ENCODE peak calls at places on chromosomes 6 and 20, in four cellular contexts. N is HFF-Myc, G is esophagus squamous epithelium, Z is heart right ventricle. H is an unnamed sample.

GRCh38 chr20:36311854-36312723 is 6.0 kb downstream of the DLGAP4 start:
- DNase-seq in N (no peak), G (no peak), Z (no peak), H (no peak)

GRCh38 chr6:14270925-14271791 is 153.6 kb downstream of the CD83 start:
- DNase-seq in G (no peak), Z (no peak), N (no peak), H (peak; percentile 84)

GRCh38 chr6:22952076-22952475 is 382.7 kb downstream of the HDGFL1 start:
- DNase-seq in Z (no peak), G (no peak), N (peak; percentile 21), H (no peak)

GRCh38 chr20:50366270-50367103 is 143.7 kb upstream of the PTPN1 start:
- DNase-seq in G (no peak), N (no peak), Z (peak; percentile 37), H (peak; percentile 70)

GRCh38 chr6:162541019-162541601 is 186.5 kb downstream of the PRKN start:
- DNase-seq in N (no peak), G (no peak), Z (no peak), H (no peak)

GRCh38 chr20:34708621-34709043 is 4.5 kb downstream of the TP53INP2 start:
- DNase-seq in N (no peak), G (no peak), Z (peak; percentile 61), H (peak; percentile 45)

GRCh38 chr6:126721581-126722145 is 381.7 kb downstream of the CENPW start:
- DNase-seq in G (no peak), N (peak; percentile 31), Z (no peak), H (peak; percentile 96)

GRCh38 chr20:46568570-46569129 is 18.2 kb upstream of the OCSTAMP start:
- DNase-seq in G (no peak), N (peak; percentile 24), Z (peak; percentile 92), H (peak; percentile 68)

GRCh38 chr6:118783931-118784528 is 109.9 kb upstream of the ASF1A start:
- DNase-seq in G (no peak), N (no peak), Z (no peak), H (no peak)

GRCh38 chr6:17093692-17094091 is 8.2 kb upstream of the STMND1 start:
- DNase-seq in G (no peak), N (no peak), Z (no peak), H (peak; percentile 5)

GRCh38 chr20:622161-622560 is 12.1 kb upstream of the TCF15 start:
- DNase-seq in N (no peak), Z (no peak), G (no peak), H (no peak)

GRCh38 chr6:73747293-73747692 is 51.3 kb downstream of the CD109 start:
- DNase-seq in N (no peak), Z (no peak), G (no peak), H (no peak)

GRCh38 chr6:122422614-122423267 is 23.3 kb downstream of the HSF2 start:
- DNase-seq in G (no peak), Z (no peak), N (no peak), H (no peak)

GRCh38 chr6:44050872-44051421 is 76.3 kb downstream of the MRPL14 start:
- DNase-seq in N (no peak), Z (no peak), G (no peak), H (no peak)

GRCh38 chr6:128463942-128464341 is 56.5 kb downstream of the PTPRK start:
- DNase-seq in Z (no peak), N (no peak), G (no peak), H (no peak)

GRCh38 chr20:41046716-41047115 is 18.1 kb downstream of the TOP1 start:
- DNase-seq in G (no peak), Z (no peak), N (no peak), H (peak; percentile 72)

GRCh38 chr20:34993941-34994508 is 38.4 kb downstream of the MYH7B start:
- DNase-seq in G (no peak), N (no peak), Z (no peak), H (no peak)

GRCh38 chr6:119310486-119311036 is 39.0 kb downstream of the MAN1A1 start:
- DNase-seq in G (no peak), Z (no peak), N (no peak), H (peak; percentile 41)

GRCh38 chr6:34792605-34793500 is 970 bp downstream of the BLTP3A start:
- DNase-seq in Z (no peak), G (no peak), N (no peak), H (peak; percentile 74)

GRCh38 chr6:152723398-152723797 is 25.7 kb downstream of the MYCT1 start:
- DNase-seq in Z (no peak), G (no peak), N (no peak), H (peak; percentile 78)

GRCh38 chr20:59680852-59681251 is 76.5 kb downstream of the PHACTR3 start:
- DNase-seq in N (no peak), G (no peak), Z (no peak), H (no peak)

GRCh38 chr20:63218701-63219446 is 2.9 kb upstream of the YTHDF1 start:
- DNase-seq in N (no peak), Z (no peak), G (no peak), H (no peak)

GRCh38 chr20:44714701-44715494 is at the start of gene CCN5:
- DNase-seq in Z (peak; percentile 93), G (peak; percentile 10), N (no peak), H (peak; percentile 85)

GRCh38 chr20:11792229-11792953 is 125.3 kb upstream of the BTBD3 start:
- DNase-seq in N (no peak), G (no peak), Z (no peak), H (no peak)

GRCh38 chr20:61598586-61598985 is 346.5 kb downstream of the CDH4 start:
- DNase-seq in Z (no peak), G (no peak), N (no peak), H (no peak)

GRCh38 chr6:23280445-23280844 is 711.1 kb downstream of the HDGFL1 start:
- DNase-seq in Z (no peak), G (no peak), N (no peak), H (peak; percentile 21)

GRCh38 chr6:23077797-23078196 is 508.4 kb downstream of the HDGFL1 start:
- DNase-seq in N (no peak), Z (no peak), G (no peak), H (no peak)

GRCh38 chr6:9139762-9140161 is 704.4 kb upstream of the SLC35B3 start:
- DNase-seq in N (peak; percentile 37), G (no peak), Z (no peak), H (peak; percentile 56)

GRCh38 chr6:35058041-35058675 is 83.0 kb downstream of the TCP11 start:
- DNase-seq in N (no peak), G (no peak), Z (no peak), H (no peak)

GRCh38 chr20:56004611-56005388 is 519 bp downstream of the CBLN4 start:
- DNase-seq in G (no peak), Z (no peak), N (no peak), H (no peak)

GRCh38 chr20:56005389-56005715 is at the start of gene CBLN4:
- DNase-seq in Z (no peak), G (no peak), N (no peak), H (no peak)

GRCh38 chr20:56003111-56003800 is 2.1 kb downstream of the CBLN4 start:
- DNase-seq in Z (no peak), G (no peak), N (no peak), H (no peak)

GRCh38 chr20:56001890-56002289 is 3.4 kb downstream of the CBLN4 start:
- DNase-seq in Z (no peak), N (no peak), G (no peak), H (no peak)

DNA sequence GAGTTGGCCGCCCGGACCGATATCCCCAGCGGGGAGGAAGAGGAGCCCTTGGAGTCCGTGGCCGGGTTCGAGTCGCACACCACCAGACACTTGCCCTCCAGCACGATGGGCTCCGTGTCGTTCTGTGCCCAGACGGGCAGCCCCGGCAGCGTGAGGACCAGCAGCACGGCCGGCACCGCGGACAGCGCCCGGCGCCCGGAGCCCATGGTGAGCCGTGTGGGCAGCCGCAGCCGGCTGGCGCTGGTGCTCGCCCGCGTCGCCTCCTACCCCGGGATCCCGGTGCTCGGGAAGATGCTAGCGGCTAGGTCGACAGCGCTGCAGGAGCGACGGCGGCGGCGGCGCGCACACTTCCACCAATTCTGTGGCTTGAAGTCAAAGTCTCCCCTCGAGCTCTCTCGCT is 1.4 kb downstream of the CBLN4 start:
- DNase-seq in N (no peak), Z (no peak), G (no peak), H (no peak)
- H3K4me3 ChIP-seq in N (no peak overlapping the region), Z (no peak overlapping the region), G (peak overlapping the region; percentile 9), H (no peak overlapping the region)

DNA sequence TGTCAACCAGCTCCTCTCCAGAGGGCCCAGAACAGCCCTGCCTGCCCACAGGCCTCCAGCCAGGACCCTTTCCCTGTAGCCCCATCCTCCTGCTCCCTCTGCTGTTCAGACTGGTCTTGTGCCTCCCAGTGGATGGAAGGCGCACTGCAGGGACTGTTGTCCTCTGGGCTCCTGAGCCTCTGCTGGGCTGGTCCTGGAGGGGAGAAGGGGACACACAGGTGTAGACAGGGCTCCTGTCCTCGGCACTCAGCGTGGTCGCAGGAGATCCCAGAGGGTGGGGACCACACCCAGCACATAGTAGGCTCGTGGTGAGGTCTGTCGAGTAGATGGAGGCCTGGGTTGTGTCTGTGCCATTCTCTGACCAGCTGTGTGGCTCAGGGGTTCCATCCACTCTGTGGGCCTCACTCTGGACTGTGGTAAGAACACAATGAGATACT is 11.5 kb downstream of the ITPR3 start:
- DNase-seq in N (no peak), G (no peak), Z (peak; percentile 48), H (peak; percentile 45)
- TF ChIP-seq CTCF in N (peak; percentile 79), G (peak; percentile 73), Z (peak; percentile 69), H (peak; percentile 77)

GRCh38 chr6:108119212-108120141 is 44.9 kb upstream of the OSTM1 start:
- DNase-seq in G (no peak), N (no peak), Z (no peak), H (no peak)
- H3K4me3 ChIP-seq in G (peak overlapping the region; percentile 63), N (peak overlapping the region; percentile 0), Z (peak overlapping the region; percentile 95), H (peak overlapping the region; percentile 38)

GRCh38 chr6:39086711-39087110 is 28.3 kb downstream of the SAYSD1 start:
- DNase-seq in N (no peak), Z (no peak), G (no peak), H (no peak)

GRCh38 chr6:39084506-39084905 is 30.5 kb downstream of the SAYSD1 start:
- DNase-seq in N (no peak), Z (no peak), G (no peak), H (no peak)

GRCh38 chr6:39087197-39087596 is 27.8 kb downstream of the SAYSD1 start:
- DNase-seq in G (no peak), N (no peak), Z (no peak), H (no peak)

GRCh38 chr6:39085129-39085528 is 29.9 kb downstream of the SAYSD1 start:
- DNase-seq in G (no peak), Z (no peak), N (no peak), H (no peak)

DNA sequence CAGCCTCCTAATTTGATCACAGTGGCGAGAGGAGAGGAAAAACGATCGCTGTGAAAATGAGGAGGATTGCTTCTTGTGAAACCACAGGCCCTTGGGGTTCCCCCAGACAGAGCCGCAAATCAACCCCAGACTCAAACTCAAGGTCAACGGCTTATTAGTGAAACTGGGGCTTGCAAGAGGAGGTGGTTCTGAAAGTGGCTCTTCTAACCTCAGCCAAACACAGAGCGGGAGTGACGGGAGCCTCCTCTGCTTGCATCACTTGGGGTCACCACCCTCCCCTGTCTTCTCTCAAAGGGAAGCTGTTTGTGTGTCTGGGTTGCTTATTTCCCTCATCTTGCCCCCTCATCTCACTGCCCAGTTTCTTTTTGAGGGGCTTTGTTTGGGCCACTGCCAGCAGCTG is 28.7 kb downstream of the SAYSD1 start:
- DNase-seq in N (no peak), G (no peak), Z (no peak), H (no peak)
- TF ChIP-seq CTCF in N (no peak), G (no peak), Z (no peak), H (no peak)